ENCODE peak calls at places on chromosomes 5 and 9, in six cellular contexts. One of them, this sample, is unnamed. For H3K36me3 and H3K27me3, the result is how much of the 10 kb centered on the place peaks cover.

GRCh38 chr5:134521831-134522230 is 3.6 kb upstream of the JADE2 start:
- DNase-seq in cardiac muscle cell: no peak
- DNase-seq in prostate gland: no peak
- DNase-seq in left ventricle myocardium inferior: no peak
- DNase-seq in GM06990: no peak
- DNase-seq in neural progenitor cell: no peak
- DNase-seq in this sample: no peak

GRCh38 chr9:97900738-97901565 is 21.3 kb downstream of the TRMO start:
- DNase-seq in left ventricle myocardium inferior: no peak
- DNase-seq in cardiac muscle cell: peak
- DNase-seq in neural progenitor cell: peak
- DNase-seq in prostate gland: no peak
- DNase-seq in GM06990: no peak
- DNase-seq in this sample: peak

GRCh38 chr5:16265141-16265540 is 85.5 kb upstream of the MARCHF11 start:
- DNase-seq in left ventricle myocardium inferior: no peak
- DNase-seq in cardiac muscle cell: no peak
- DNase-seq in GM06990: no peak
- DNase-seq in neural progenitor cell: no peak
- DNase-seq in prostate gland: no peak
- DNase-seq in this sample: no peak

GRCh38 chr5:31193591-31194457 is at the start of gene CDH6:
- DNase-seq in left ventricle myocardium inferior: peak
- DNase-seq in cardiac muscle cell: peak
- DNase-seq in GM06990: no peak
- DNase-seq in prostate gland: no peak
- DNase-seq in neural progenitor cell: peak
- DNase-seq in this sample: peak

GRCh38 chr5:139710370-139711066 is 62.4 kb downstream of the CXXC5 start:
- DNase-seq in neural progenitor cell: peak
- DNase-seq in prostate gland: no peak
- DNase-seq in GM06990: peak
- DNase-seq in cardiac muscle cell: peak
- DNase-seq in left ventricle myocardium inferior: peak
- DNase-seq in this sample: peak

GRCh38 chr5:179113945-179114641 is 53.9 kb downstream of the ZNF354C start:
- DNase-seq in neural progenitor cell: no peak
- DNase-seq in cardiac muscle cell: no peak
- DNase-seq in GM06990: no peak
- DNase-seq in left ventricle myocardium inferior: no peak
- DNase-seq in prostate gland: no peak
- DNase-seq in this sample: peak

GRCh38 chr5:131413605-131414559 is 150.0 kb downstream of the CDC42SE2 start:
- DNase-seq in left ventricle myocardium inferior: no peak
- DNase-seq in cardiac muscle cell: no peak
- DNase-seq in prostate gland: no peak
- DNase-seq in neural progenitor cell: no peak
- DNase-seq in GM06990: peak
- DNase-seq in this sample: no peak

GRCh38 chr5:170636836-170637477 is 133.1 kb downstream of the KCNIP1 start:
- DNase-seq in cardiac muscle cell: no peak
- DNase-seq in neural progenitor cell: no peak
- DNase-seq in left ventricle myocardium inferior: no peak
- DNase-seq in prostate gland: no peak
- DNase-seq in GM06990: no peak
- DNase-seq in this sample: no peak

GRCh38 chr5:92779536-92779935 is 801.5 kb downstream of the NR2F1-AS1 start:
- DNase-seq in prostate gland: no peak
- DNase-seq in GM06990: no peak
- DNase-seq in cardiac muscle cell: no peak
- DNase-seq in left ventricle myocardium inferior: no peak
- DNase-seq in neural progenitor cell: no peak
- DNase-seq in this sample: peak

GRCh38 chr5:140348104-140348503 is 1.7 kb upstream of the HBEGF start:
- DNase-seq in neural progenitor cell: no peak
- DNase-seq in GM06990: no peak
- DNase-seq in cardiac muscle cell: no peak
- DNase-seq in prostate gland: peak
- DNase-seq in left ventricle myocardium inferior: no peak
- DNase-seq in this sample: no peak

GRCh38 chr5:95375591-95375990 is 15.6 kb upstream of the FAM81B start:
- DNase-seq in left ventricle myocardium inferior: no peak
- DNase-seq in prostate gland: no peak
- DNase-seq in GM06990: no peak
- DNase-seq in neural progenitor cell: no peak
- DNase-seq in cardiac muscle cell: no peak
- DNase-seq in this sample: no peak

GRCh38 chr9:95007470-95007869 is 281.0 kb downstream of the AOPEP start:
- DNase-seq in GM06990: no peak
- DNase-seq in cardiac muscle cell: no peak
- DNase-seq in neural progenitor cell: no peak
- DNase-seq in left ventricle myocardium inferior: no peak
- DNase-seq in prostate gland: no peak
- DNase-seq in this sample: no peak
- H3K4me3 ChIP-seq in GM06990: no peak
- H3K4me3 ChIP-seq in cardiac muscle cell: no peak
- H3K4me3 ChIP-seq in neural progenitor cell: no peak
- H3K4me3 ChIP-seq in left ventricle myocardium inferior: peak
- H3K4me3 ChIP-seq in prostate gland: peak
- H3K4me3 ChIP-seq in this sample: no peak

GRCh38 chr5:1331861-1332405 is 13.0 kb downstream of the CLPTM1L start:
- DNase-seq in prostate gland: no peak
- DNase-seq in left ventricle myocardium inferior: no peak
- DNase-seq in GM06990: no peak
- DNase-seq in neural progenitor cell: no peak
- DNase-seq in cardiac muscle cell: no peak
- DNase-seq in this sample: no peak

GRCh38 chr5:1334831-1335539 is 9.9 kb downstream of the CLPTM1L start:
- DNase-seq in prostate gland: no peak
- DNase-seq in left ventricle myocardium inferior: no peak
- DNase-seq in cardiac muscle cell: no peak
- DNase-seq in neural progenitor cell: no peak
- DNase-seq in GM06990: no peak
- DNase-seq in this sample: peak

GRCh38 chr5:1335540-1336095 is 9.3 kb downstream of the CLPTM1L start:
- DNase-seq in GM06990: no peak
- DNase-seq in neural progenitor cell: no peak
- DNase-seq in left ventricle myocardium inferior: no peak
- DNase-seq in cardiac muscle cell: no peak
- DNase-seq in prostate gland: no peak
- DNase-seq in this sample: no peak

GRCh38 chr5:1332461-1333001 is 12.4 kb downstream of the CLPTM1L start:
- DNase-seq in prostate gland: no peak
- DNase-seq in GM06990: no peak
- DNase-seq in neural progenitor cell: no peak
- DNase-seq in cardiac muscle cell: peak
- DNase-seq in left ventricle myocardium inferior: no peak
- DNase-seq in this sample: no peak

DNA sequence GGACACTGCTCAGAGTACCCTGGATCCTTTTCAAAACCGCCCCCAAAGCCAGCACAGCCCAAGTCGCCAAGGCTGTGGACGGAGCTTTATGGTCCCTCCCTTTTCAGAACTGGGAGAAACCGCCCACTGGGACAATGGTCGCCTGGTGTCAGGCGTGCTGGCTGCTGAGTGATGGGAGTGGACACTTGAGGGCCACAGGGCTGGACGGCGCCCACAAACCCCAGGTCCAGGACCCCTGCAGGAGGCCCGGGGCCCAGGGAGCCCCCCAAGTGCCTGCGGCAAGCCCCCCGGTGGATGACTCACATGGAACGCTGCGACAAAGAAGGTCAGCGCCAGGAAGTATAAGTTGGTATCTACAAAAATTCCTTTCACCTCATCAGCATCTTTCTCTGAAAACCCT is 10.9 kb downstream of the CLPTM1L start:
- DNase-seq in GM06990: no peak
- DNase-seq in left ventricle myocardium inferior: no peak
- DNase-seq in cardiac muscle cell: no peak
- DNase-seq in prostate gland: no peak
- DNase-seq in neural progenitor cell: no peak
- DNase-seq in this sample: no peak
- H3K36me3 ChIP-seq in GM06990: half or more
- H3K36me3 ChIP-seq in left ventricle myocardium inferior: half or more
- H3K36me3 ChIP-seq in cardiac muscle cell: under half
- H3K36me3 ChIP-seq in prostate gland: under half
- H3K36me3 ChIP-seq in neural progenitor cell: under half
- H3K36me3 ChIP-seq in this sample: under half

DNA sequence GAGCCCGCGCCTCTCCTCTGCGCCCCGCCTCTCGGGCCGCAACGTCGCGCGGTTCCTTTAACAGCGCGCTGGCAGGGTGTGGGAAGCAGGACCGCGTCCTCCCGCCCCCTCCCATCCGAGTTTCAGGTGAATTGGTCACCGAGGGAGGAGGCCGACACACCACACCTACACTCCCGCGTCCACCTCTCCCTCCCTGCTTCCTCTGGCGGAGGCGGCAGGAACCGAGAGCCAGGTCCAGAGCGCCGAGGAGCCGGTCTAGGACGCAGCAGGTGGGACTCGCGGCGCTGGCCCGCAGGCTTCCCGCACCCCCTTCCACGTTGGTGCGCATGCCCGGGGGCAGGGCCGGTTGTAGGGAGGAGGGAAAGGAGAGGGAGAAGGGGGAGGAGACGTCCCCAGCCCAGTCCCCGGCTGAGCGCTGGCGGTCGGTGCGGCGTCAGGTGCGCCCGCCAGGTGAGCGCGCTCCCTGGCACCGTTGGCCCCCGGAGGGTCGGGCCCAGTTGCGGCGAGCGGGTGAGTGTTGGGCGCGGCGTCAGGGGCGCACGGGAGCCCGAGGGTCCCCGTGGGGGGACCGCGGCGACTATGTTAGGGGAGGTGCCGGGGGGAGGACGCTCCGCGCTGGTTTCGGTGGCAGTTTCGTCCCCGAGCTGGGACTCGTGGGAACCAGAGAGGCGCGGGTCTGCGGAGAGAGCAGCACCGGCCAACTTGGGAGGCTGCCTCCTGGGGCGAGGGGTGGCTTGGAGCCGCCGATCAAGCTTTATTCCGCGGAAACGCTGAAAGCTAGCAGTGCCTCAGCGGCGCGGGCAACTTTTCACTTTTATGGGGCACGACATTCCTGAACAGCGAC is at the start of gene OCLN:
- DNase-seq in prostate gland: peak
- DNase-seq in cardiac muscle cell: peak
- DNase-seq in left ventricle myocardium inferior: no peak
- DNase-seq in GM06990: peak
- DNase-seq in neural progenitor cell: peak
- DNase-seq in this sample: peak
- H3K27me3 ChIP-seq in prostate gland: under half
- H3K27me3 ChIP-seq in cardiac muscle cell: half or more
- H3K27me3 ChIP-seq in left ventricle myocardium inferior: half or more
- H3K27me3 ChIP-seq in GM06990: under half
- H3K27me3 ChIP-seq in neural progenitor cell: under half
- H3K27me3 ChIP-seq in this sample: under half

DNA sequence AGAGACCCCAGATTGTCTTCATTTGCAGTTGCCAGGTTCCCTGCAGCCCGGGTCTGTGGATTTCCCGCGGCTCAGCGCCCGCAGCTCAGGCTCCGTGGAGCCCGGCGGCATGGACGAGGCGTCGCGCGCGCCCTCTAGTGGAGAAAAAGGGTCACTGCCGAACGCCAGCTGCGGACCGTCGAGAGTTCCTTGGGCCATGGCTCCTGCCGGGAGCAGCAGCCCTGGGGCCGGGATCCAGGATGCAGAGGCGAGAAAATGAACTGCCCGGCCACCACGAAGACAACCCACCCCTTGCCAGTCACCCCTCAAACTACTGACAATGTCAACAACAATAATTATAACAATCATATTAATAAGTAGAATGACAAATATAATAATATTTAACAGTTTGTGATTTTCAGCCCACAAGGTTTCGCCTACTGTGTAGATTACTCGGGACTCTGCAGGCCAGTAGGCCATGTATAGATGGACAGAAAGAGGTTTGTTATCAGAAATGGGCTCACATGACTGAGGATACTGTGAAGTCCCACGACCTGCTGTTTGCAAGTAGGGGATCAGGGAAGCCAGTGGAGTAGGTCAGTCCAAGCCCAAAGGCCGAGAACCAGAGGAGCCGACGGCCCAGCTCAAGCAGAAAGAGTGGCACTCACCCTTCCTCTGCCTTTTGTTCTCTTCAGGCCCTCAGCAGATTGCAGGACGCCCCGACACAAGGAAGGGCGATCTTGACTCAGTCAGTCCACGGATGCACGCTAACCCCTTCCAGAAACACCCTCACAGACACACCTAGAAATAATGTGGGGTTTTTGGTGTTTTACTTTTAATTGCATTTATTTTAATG is 43.1 kb downstream of the BOD1 start:
- DNase-seq in prostate gland: peak
- DNase-seq in left ventricle myocardium inferior: peak
- DNase-seq in cardiac muscle cell: peak
- DNase-seq in neural progenitor cell: peak
- DNase-seq in GM06990: peak
- DNase-seq in this sample: peak
- H3K4me3 ChIP-seq in prostate gland: no peak
- H3K4me3 ChIP-seq in left ventricle myocardium inferior: peak
- H3K4me3 ChIP-seq in cardiac muscle cell: no peak
- H3K4me3 ChIP-seq in neural progenitor cell: no peak
- H3K4me3 ChIP-seq in GM06990: no peak
- H3K4me3 ChIP-seq in this sample: no peak

This sample was measured in H7.